ENCODE peak calls at places on chromosome 10, in seven cellular contexts. L, S, I, R, X, V and H are unnamed samples.
A peak's percentile ranks its signal among the peaks of the same experiment; 100 is the strongest.

GRCh38 chr10:110003524-110003885 is 4.3 kb upstream of the ADD3 start:
- DNase-seq in R (no peak), I (no peak), X (no peak), L (no peak), V (no peak), S (no peak), H (no peak)

GRCh38 chr10:25175527-25176420 is 973 bp downstream of the GPR158 start:
- DNase-seq in I (peak; percentile 27), R (peak; percentile 28), V (no peak), L (no peak), X (no peak), S (peak; percentile 86), H (no peak)

GRCh38 chr10:102617041-102617440 is 27.2 kb upstream of the TRIM8 start:
- DNase-seq in I (no peak), S (no peak), X (no peak), L (no peak), R (no peak), V (no peak), H (no peak)

GRCh38 chr10:74113546-74113945 is 37.1 kb downstream of the AP3M1 start:
- DNase-seq in S (no peak), X (no peak), R (peak; percentile 62), V (no peak), I (no peak), L (peak; percentile 22), H (no peak)

GRCh38 chr10:119668461-119668860 is 17.3 kb downstream of the BAG3 start:
- DNase-seq in X (no peak), L (no peak), V (no peak), I (no peak), R (no peak), S (no peak), H (no peak)

GRCh38 chr10:132257271-132257670 is 50.5 kb downstream of the STK32C start:
- DNase-seq in V (no peak), R (peak; percentile 89), I (no peak), X (no peak), L (peak; percentile 46), S (no peak), H (no peak)

GRCh38 chr10:33566001-33566400 is 231.5 kb upstream of the NRP1 start:
- DNase-seq in R (no peak), S (no peak), L (no peak), X (no peak), I (no peak), V (no peak), H (no peak)

GRCh38 chr10:4260483-4260882 is 475.5 kb upstream of the KLF6 start:
- DNase-seq in I (no peak), S (no peak), L (peak; percentile 82), X (no peak), V (no peak), R (peak; percentile 54), H (no peak)

GRCh38 chr10:114526112-114526496 is 121.8 kb upstream of the AFAP1L2 start:
- DNase-seq in L (peak; percentile 16), X (no peak), R (no peak), S (no peak), I (no peak), V (no peak), H (no peak)

GRCh38 chr10:29022513-29022912 is 266.4 kb upstream of the LYZL1 start:
- DNase-seq in L (no peak), I (no peak), V (no peak), S (no peak), X (no peak), R (no peak), H (no peak)

GRCh38 chr10:89207181-89207800 is at the start of gene CH25H:
- DNase-seq in S (peak; percentile 85), X (no peak), L (peak; percentile 74), V (peak; percentile 79), I (peak; percentile 64), R (peak; percentile 96), H (peak; percentile 89)

GRCh38 chr10:53135213-53135896 is 362.8 kb upstream of the MBL2 start:
- DNase-seq in S (no peak), I (no peak), R (no peak), L (no peak), V (no peak), X (no peak), H (no peak)

GRCh38 chr10:13759167-13759566 is 172.4 kb downstream of the PRPF18 start:
- DNase-seq in X (no peak), I (peak; percentile 28), V (no peak), S (peak; percentile 77), R (no peak), L (peak; percentile 23), H (no peak)

DNA sequence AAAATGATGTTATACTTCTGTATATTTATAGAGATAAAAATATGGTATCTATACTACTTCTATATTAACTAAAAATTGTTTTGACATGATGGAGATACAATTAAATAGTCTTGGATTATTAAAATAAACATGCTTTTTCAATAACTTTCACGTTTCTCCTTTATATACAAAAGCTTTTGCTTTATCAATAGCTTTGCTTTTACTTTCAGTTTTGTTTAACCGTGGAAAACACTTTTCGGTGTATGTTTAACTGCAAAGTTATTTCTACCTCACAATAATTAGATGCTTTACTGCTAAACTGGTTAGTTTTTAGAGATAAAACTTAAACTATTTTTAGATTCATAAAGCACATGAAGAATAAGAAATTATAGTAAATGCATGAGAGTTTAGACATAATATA is 432.1 kb upstream of the PCDH15 start:
- DNase-seq in L (no peak), I (no peak), V (no peak), X (no peak), R (no peak), S (no peak), H (no peak)
- H3K4me1 ChIP-seq in L (no peaks in the 10 kb centered on the region), I (no peaks in the 10 kb centered on the region), V (no peaks in the 10 kb centered on the region), X (no peaks in the 10 kb centered on the region), R (no peaks in the 10 kb centered on the region), S (no peaks in the 10 kb centered on the region), H (no peaks in the 10 kb centered on the region)

GRCh38 chr10:5711637-5712036 is 27.0 kb downstream of the TASOR2 start:
- DNase-seq in I (no peak), L (no peak), R (no peak), S (no peak), V (no peak), X (no peak), H (no peak)
- H3K4me3 ChIP-seq in I (no peak overlapping the region), L (no peak overlapping the region), R (no peak overlapping the region), S (no peak overlapping the region), V (peak overlapping the region; percentile 0), X (no peak overlapping the region), H (peak overlapping the region; percentile 12)

GRCh38 chr10:122208616-122209430 is 62.3 kb upstream of the BTBD16 start:
- DNase-seq in X (no peak), R (no peak), I (no peak), S (no peak), V (no peak), L (no peak), H (no peak)
- H3K4me1 ChIP-seq in X (no peaks in the 10 kb centered on the region), R (no peaks in the 10 kb centered on the region), I (no peaks in the 10 kb centered on the region), S (no peaks in the 10 kb centered on the region), V (no peaks in the 10 kb centered on the region), L (no peaks in the 10 kb centered on the region), H (peaks cover 30% of the 10 kb centered on the region)

DNA sequence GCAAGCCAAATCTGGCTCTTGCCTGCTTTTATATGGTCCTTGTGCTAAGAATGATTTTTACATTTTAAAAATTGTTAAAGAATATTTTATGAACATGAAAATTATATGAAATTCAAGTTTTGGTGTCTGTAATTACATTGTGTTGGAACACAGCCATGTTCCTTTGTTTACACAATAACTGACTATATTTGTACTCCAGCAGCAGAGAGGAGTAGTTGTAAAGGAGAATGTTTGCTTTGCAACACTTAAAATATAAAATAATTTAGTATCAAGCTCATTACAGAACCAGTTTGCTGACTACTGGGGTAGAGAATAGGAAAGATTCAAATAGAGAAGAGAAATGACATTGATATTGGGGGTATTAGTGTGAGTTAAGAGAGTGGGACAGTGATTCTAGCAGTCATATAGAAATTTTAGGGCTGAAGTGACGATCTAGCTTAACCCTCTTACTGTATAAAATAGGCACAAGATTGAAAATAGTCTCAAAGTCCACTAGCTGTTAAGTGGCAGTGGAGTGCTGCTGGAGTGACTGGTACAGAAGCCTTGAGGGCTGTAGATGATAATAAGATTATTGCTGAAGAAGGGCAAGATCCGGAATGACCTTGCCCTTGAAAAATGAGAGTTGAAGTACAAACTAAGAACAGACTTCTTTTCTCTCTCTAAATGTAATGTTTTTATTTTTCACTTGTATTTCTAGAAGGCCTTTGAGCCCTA is 28.2 kb downstream of the SGPL1 start:
- DNase-seq in V (no peak), I (no peak), R (no peak), S (no peak), L (no peak), X (no peak), H (no peak)
- H3K4me3 ChIP-seq in V (no peak overlapping the region), I (no peak overlapping the region), R (no peak overlapping the region), S (no peak overlapping the region), L (no peak overlapping the region), X (no peak overlapping the region), H (no peak overlapping the region)